ENCODE peak calls at places on chromosome 19, in five cellular contexts. One of them, this sample, is unnamed.

GRCh38 chr19:10010247-10010691 is at the start of gene COL5A3:
- DNase-seq in hepatic stellate cell: peak
- DNase-seq in foreskin fibroblast: peak
- DNase-seq in GM03348: peak
- DNase-seq in heart right ventricle: peak
- DNase-seq in this sample: peak

GRCh38 chr19:57771417-57771816 is 1.9 kb downstream of the ZNF586 start:
- DNase-seq in hepatic stellate cell: no peak
- DNase-seq in foreskin fibroblast: no peak
- DNase-seq in GM03348: no peak
- DNase-seq in heart right ventricle: no peak
- DNase-seq in this sample: no peak

GRCh38 chr19:5292453-5292842 is 48.2 kb downstream of the PTPRS start:
- DNase-seq in hepatic stellate cell: peak
- DNase-seq in foreskin fibroblast: peak
- DNase-seq in GM03348: peak
- DNase-seq in heart right ventricle: no peak
- DNase-seq in this sample: no peak

GRCh38 chr19:1465191-1466016 is 13.6 kb downstream of the C19orf25 start:
- DNase-seq in hepatic stellate cell: peak
- DNase-seq in foreskin fibroblast: peak
- DNase-seq in GM03348: peak
- DNase-seq in heart right ventricle: no peak
- DNase-seq in this sample: no peak

GRCh38 chr19:3506384-3507340 is 551 bp downstream of the FZR1 start:
- DNase-seq in hepatic stellate cell: peak
- DNase-seq in foreskin fibroblast: peak
- DNase-seq in GM03348: peak
- DNase-seq in heart right ventricle: peak
- DNase-seq in this sample: no peak

GRCh38 chr19:46746281-46746965 is at the start of gene STRN4:
- DNase-seq in hepatic stellate cell: peak
- DNase-seq in foreskin fibroblast: peak
- DNase-seq in GM03348: peak
- DNase-seq in heart right ventricle: no peak
- DNase-seq in this sample: no peak

GRCh38 chr19:32224371-32225244 is 120.8 kb upstream of the ZNF507 start:
- DNase-seq in hepatic stellate cell: peak
- DNase-seq in foreskin fibroblast: peak
- DNase-seq in GM03348: peak
- DNase-seq in heart right ventricle: peak
- DNase-seq in this sample: peak

GRCh38 chr19:45346449-45346848 is 5.9 kb downstream of the KLC3 start:
- DNase-seq in hepatic stellate cell: no peak
- DNase-seq in foreskin fibroblast: peak
- DNase-seq in GM03348: peak
- DNase-seq in heart right ventricle: no peak
- DNase-seq in this sample: no peak

GRCh38 chr19:48746738-48747575 is at the start of gene IZUMO1:
- DNase-seq in hepatic stellate cell: peak
- DNase-seq in foreskin fibroblast: peak
- DNase-seq in GM03348: peak
- DNase-seq in heart right ventricle: peak
- DNase-seq in this sample: peak

GRCh38 chr19:13070425-13071140 is 32.1 kb downstream of the LYL1 start:
- DNase-seq in hepatic stellate cell: no peak
- DNase-seq in foreskin fibroblast: no peak
- DNase-seq in GM03348: no peak
- DNase-seq in heart right ventricle: no peak
- DNase-seq in this sample: no peak

GRCh38 chr19:29260477-29261317 is 47.7 kb upstream of the UQCRFS1 start:
- DNase-seq in hepatic stellate cell: no peak
- DNase-seq in foreskin fibroblast: peak
- DNase-seq in GM03348: no peak
- DNase-seq in heart right ventricle: no peak
- DNase-seq in this sample: no peak

GRCh38 chr19:13839938-13840750 is 36.8 kb upstream of the NANOS3 start:
- DNase-seq in hepatic stellate cell: peak
- DNase-seq in foreskin fibroblast: peak
- DNase-seq in GM03348: peak
- DNase-seq in heart right ventricle: no peak
- DNase-seq in this sample: peak

GRCh38 chr19:13212759-13213330 is 62.6 kb downstream of the IER2 start:
- DNase-seq in hepatic stellate cell: peak
- DNase-seq in foreskin fibroblast: peak
- DNase-seq in GM03348: peak
- DNase-seq in heart right ventricle: peak
- DNase-seq in this sample: no peak

GRCh38 chr19:21910318-21910717 is 74.3 kb upstream of the ZNF43 start:
- DNase-seq in hepatic stellate cell: no peak
- DNase-seq in foreskin fibroblast: no peak
- DNase-seq in GM03348: no peak
- DNase-seq in heart right ventricle: no peak
- DNase-seq in this sample: no peak

GRCh38 chr19:49847731-49848696 is 2.9 kb upstream of the PTOV1 start:
- DNase-seq in hepatic stellate cell: peak
- DNase-seq in foreskin fibroblast: peak
- DNase-seq in GM03348: peak
- DNase-seq in heart right ventricle: no peak
- DNase-seq in this sample: no peak

GRCh38 chr19:46478356-46478986 is 7.1 kb upstream of the PNMA8A start:
- DNase-seq in hepatic stellate cell: no peak
- DNase-seq in foreskin fibroblast: no peak
- DNase-seq in GM03348: no peak
- DNase-seq in heart right ventricle: no peak
- DNase-seq in this sample: no peak

GRCh38 chr19:32231020-32231419 is 114.4 kb upstream of the ZNF507 start:
- DNase-seq in hepatic stellate cell: no peak
- DNase-seq in foreskin fibroblast: no peak
- DNase-seq in GM03348: no peak
- DNase-seq in heart right ventricle: no peak
- DNase-seq in this sample: no peak

This sample was measured in uterus.